ENCODE peak calls at places on chromosomes 11 and 22, in five cellular contexts. One of them, this sample, is unnamed.

GRCh38 chr11:122706689-122707088 is 51.2 kb downstream of the UBASH3B start:
- DNase-seq in activated CD4-positive, CD25-positive, alpha-beta regulatory T cell: no peak
- DNase-seq in pancreas: no peak
- DNase-seq in activated CD4-positive, alpha-beta T cell treated with anti-CD3 and anti-CD28 coated beads, Interleukin-2, amount 50 U/mL, for 1 hour: no peak
- DNase-seq in HT1080: peak; percentile 71
- DNase-seq in this sample: no peak

GRCh38 chr11:36427079-36427478 is 83.0 kb downstream of the TRAF6 start:
- DNase-seq in activated CD4-positive, CD25-positive, alpha-beta regulatory T cell: no peak
- DNase-seq in pancreas: no peak
- DNase-seq in activated CD4-positive, alpha-beta T cell treated with anti-CD3 and anti-CD28 coated beads, Interleukin-2, amount 50 U/mL, for 1 hour: no peak
- DNase-seq in HT1080: no peak
- DNase-seq in this sample: no peak

GRCh38 chr11:34534826-34535225 is 21.2 kb upstream of the ELF5 start:
- DNase-seq in activated CD4-positive, CD25-positive, alpha-beta regulatory T cell: no peak
- DNase-seq in pancreas: no peak
- DNase-seq in activated CD4-positive, alpha-beta T cell treated with anti-CD3 and anti-CD28 coated beads, Interleukin-2, amount 50 U/mL, for 1 hour: no peak
- DNase-seq in HT1080: no peak
- DNase-seq in this sample: no peak

GRCh38 chr11:133504906-133505305 is 27.4 kb downstream of the OPCML start:
- DNase-seq in activated CD4-positive, CD25-positive, alpha-beta regulatory T cell: no peak
- DNase-seq in pancreas: no peak
- DNase-seq in activated CD4-positive, alpha-beta T cell treated with anti-CD3 and anti-CD28 coated beads, Interleukin-2, amount 50 U/mL, for 1 hour: no peak
- DNase-seq in HT1080: no peak
- DNase-seq in this sample: no peak

GRCh38 chr11:27721505-27722116 is 21.4 kb upstream of the BDNF start:
- DNase-seq in activated CD4-positive, CD25-positive, alpha-beta regulatory T cell: no peak
- DNase-seq in pancreas: no peak
- DNase-seq in activated CD4-positive, alpha-beta T cell treated with anti-CD3 and anti-CD28 coated beads, Interleukin-2, amount 50 U/mL, for 1 hour: no peak
- DNase-seq in HT1080: no peak
- DNase-seq in this sample: no peak

GRCh38 chr22:19016081-19016480 is 80.0 kb upstream of the PRODH start:
- DNase-seq in activated CD4-positive, CD25-positive, alpha-beta regulatory T cell: no peak
- DNase-seq in pancreas: no peak
- DNase-seq in activated CD4-positive, alpha-beta T cell treated with anti-CD3 and anti-CD28 coated beads, Interleukin-2, amount 50 U/mL, for 1 hour: no peak
- DNase-seq in HT1080: no peak
- DNase-seq in this sample: no peak

GRCh38 chr11:120135838-120136237 is 2.1 kb downstream of the TRIM29 start:
- DNase-seq in activated CD4-positive, CD25-positive, alpha-beta regulatory T cell: no peak
- DNase-seq in pancreas: no peak
- DNase-seq in activated CD4-positive, alpha-beta T cell treated with anti-CD3 and anti-CD28 coated beads, Interleukin-2, amount 50 U/mL, for 1 hour: no peak
- DNase-seq in HT1080: no peak
- DNase-seq in this sample: no peak

GRCh38 chr22:33986167-33986771 is 66.0 kb upstream of the LARGE1 start:
- DNase-seq in activated CD4-positive, CD25-positive, alpha-beta regulatory T cell: no peak
- DNase-seq in pancreas: no peak
- DNase-seq in activated CD4-positive, alpha-beta T cell treated with anti-CD3 and anti-CD28 coated beads, Interleukin-2, amount 50 U/mL, for 1 hour: no peak
- DNase-seq in HT1080: no peak
- DNase-seq in this sample: no peak

This sample was measured in mucosa of descending colon.